ENCODE peak calls at places on chromosomes 7 and 10, in ten cellular contexts. H is DMS 273 treated with DMSO at 0.1 percent for 48 hours; V is body of pancreas; F is central memory CD4-positive, alpha-beta T cell; R is naive thymus-derived CD4-positive, alpha-beta T cell; B is brain microvascular endothelial cell; S is BE2C; Q is stomach; M is HuH-7.5; O is amniotic stem cell. Y is an unnamed sample.

GRCh38 chr7:150852371-150852905 is at the start of gene AOC1:
- DNase-seq in H (no peak), V (no peak), F (no peak), R (no peak), B (no peak), S (no peak), Q (peak; percentile 41), M (no peak), O (no peak), Y (no peak)

GRCh38 chr10:22544325-22545068 is 169.9 kb downstream of the PIP4K2A start:
- DNase-seq in H (no peak), V (no peak), F (no peak), R (no peak), B (no peak), S (no peak), Q (no peak), M (no peak), O (no peak), Y (no peak)

GRCh38 chr7:96300981-96301380 is 20.9 kb downstream of the SLC25A13 start:
- DNase-seq in H (no peak), V (no peak), F (no peak), R (no peak), B (no peak), S (no peak), Q (no peak), M (no peak), O (no peak), Y (no peak)

GRCh38 chr7:3880221-3880935 is 579.3 kb downstream of the SDK1 start:
- DNase-seq in H (peak; percentile 8), V (peak; percentile 33), F (no peak), R (no peak), B (no peak), S (no peak), Q (no peak), M (no peak), O (no peak), Y (no peak)

GRCh38 chr7:55080000-55080629 is 61.3 kb downstream of the EGFR start:
- DNase-seq in H (no peak), V (no peak), F (no peak), R (no peak), B (no peak), S (no peak), Q (no peak), M (no peak), O (no peak), Y (no peak)

GRCh38 chr7:133504825-133505224 is 251.9 kb downstream of the EXOC4 start:
- DNase-seq in H (no peak), V (no peak), F (no peak), R (no peak), B (peak; percentile 23), S (no peak), Q (no peak), M (no peak), O (no peak), Y (no peak)

GRCh38 chr7:43721193-43721806 is 8.0 kb downstream of the COA1 start:
- DNase-seq in H (peak; percentile 42), V (no peak), F (peak; percentile 50), R (no peak), B (peak; percentile 27), S (no peak), Q (no peak), M (no peak), O (peak; percentile 48), Y (peak; percentile 64)

GRCh38 chr7:142539901-142540300 is 209.4 kb upstream of the PRSS1 start:
- DNase-seq in H (no peak), V (no peak), F (no peak), R (no peak), B (no peak), S (no peak), Q (no peak), M (no peak), O (no peak), Y (no peak)

GRCh38 chr10:72126184-72126871 is 38.0 kb upstream of the SPOCK2 start:
- DNase-seq in H (no peak), V (no peak), F (no peak), R (no peak), B (peak; percentile 42), S (no peak), Q (no peak), M (peak; percentile 8), O (no peak), Y (peak; percentile 66)

GRCh38 chr7:47580175-47580701 is 1.7 kb downstream of the TNS3 start:
- DNase-seq in H (no peak), V (peak; percentile 94), F (no peak), R (no peak), B (no peak), S (no peak), Q (peak; percentile 74), M (peak; percentile 76), O (no peak), Y (no peak)

GRCh38 chr7:128217030-128217805 is 23.9 kb upstream of the LEP start:
- DNase-seq in H (no peak), V (no peak), F (no peak), R (no peak), B (peak; percentile 81), S (no peak), Q (no peak), M (no peak), O (no peak), Y (peak; percentile 46)

GRCh38 chr10:132884691-132885271 is 57.6 kb downstream of the CFAP46 start:
- DNase-seq in H (no peak), V (peak; percentile 4), F (no peak), R (no peak), B (no peak), S (no peak), Q (no peak), M (no peak), O (no peak), Y (no peak)

GRCh38 chr7:128152721-128153120 is 88.4 kb upstream of the LEP start:
- DNase-seq in H (no peak), V (no peak), F (no peak), R (no peak), B (no peak), S (no peak), Q (no peak), M (no peak), O (no peak), Y (no peak)

Y was measured in ACHN.